ENCODE peak calls at places on chromosomes 7 and 10, in five cellular contexts. One of them, this sample, is unnamed.

GRCh38 chr7:151091431-151091830 is 5.2 kb downstream of the AGAP3 start:
- DNase-seq in tibial nerve: no peak
- DNase-seq in RWPE1: no peak
- DNase-seq in GM23248: peak
- DNase-seq in HCT116: no peak
- DNase-seq in this sample: peak

GRCh38 chr7:135213831-135214230 is 2.5 kb upstream of the WDR91 start:
- DNase-seq in tibial nerve: no peak
- DNase-seq in RWPE1: no peak
- DNase-seq in GM23248: no peak
- DNase-seq in HCT116: no peak
- DNase-seq in this sample: no peak

GRCh38 chr10:70466951-70467350 is 11.6 kb upstream of the PALD1 start:
- DNase-seq in tibial nerve: no peak
- DNase-seq in RWPE1: no peak
- DNase-seq in GM23248: no peak
- DNase-seq in HCT116: no peak
- DNase-seq in this sample: no peak

GRCh38 chr10:33398796-33399195 is 64.3 kb upstream of the NRP1 start:
- DNase-seq in tibial nerve: no peak
- DNase-seq in RWPE1: no peak
- DNase-seq in GM23248: no peak
- DNase-seq in HCT116: no peak
- DNase-seq in this sample: no peak

GRCh38 chr10:122252805-122253204 is 18.3 kb upstream of the BTBD16 start:
- DNase-seq in tibial nerve: no peak
- DNase-seq in RWPE1: no peak
- DNase-seq in GM23248: no peak
- DNase-seq in HCT116: no peak
- DNase-seq in this sample: peak

GRCh38 chr10:45454859-45455258 is 80.8 kb downstream of the ALOX5 start:
- DNase-seq in tibial nerve: no peak
- DNase-seq in RWPE1: no peak
- DNase-seq in GM23248: no peak
- DNase-seq in HCT116: no peak
- DNase-seq in this sample: no peak

GRCh38 chr7:24560772-24561171 is 12.5 kb upstream of the PALS2 start:
- DNase-seq in tibial nerve: no peak
- DNase-seq in RWPE1: no peak
- DNase-seq in GM23248: no peak
- DNase-seq in HCT116: no peak
- DNase-seq in this sample: no peak

GRCh38 chr7:128938524-128939074 is 872 bp downstream of the IRF5 start:
- DNase-seq in tibial nerve: no peak
- DNase-seq in RWPE1: peak
- DNase-seq in GM23248: peak
- DNase-seq in HCT116: no peak
- DNase-seq in this sample: no peak

GRCh38 chr7:107327986-107328569 is 141.8 kb upstream of the GPR22 start:
- DNase-seq in tibial nerve: no peak
- DNase-seq in RWPE1: peak
- DNase-seq in GM23248: peak
- DNase-seq in HCT116: no peak
- DNase-seq in this sample: peak

GRCh38 chr10:131843881-131844284 is 56.9 kb upstream of the PPP2R2D start:
- DNase-seq in tibial nerve: no peak
- DNase-seq in RWPE1: no peak
- DNase-seq in GM23248: no peak
- DNase-seq in HCT116: no peak
- DNase-seq in this sample: no peak

GRCh38 chr7:85114342-85114741 is 72.5 kb downstream of the SEMA3D start:
- DNase-seq in tibial nerve: no peak
- DNase-seq in RWPE1: peak
- DNase-seq in GM23248: no peak
- DNase-seq in HCT116: peak
- DNase-seq in this sample: no peak

GRCh38 chr7:87129836-87130235 is 22.4 kb upstream of the DMTF1 start:
- DNase-seq in tibial nerve: no peak
- DNase-seq in RWPE1: no peak
- DNase-seq in GM23248: no peak
- DNase-seq in HCT116: no peak
- DNase-seq in this sample: no peak

GRCh38 chr10:88271736-88272135 is 311.4 kb downstream of the RNLS start:
- DNase-seq in tibial nerve: no peak
- DNase-seq in RWPE1: no peak
- DNase-seq in GM23248: peak
- DNase-seq in HCT116: no peak
- DNase-seq in this sample: peak

GRCh38 chr10:89494615-89495014 is 40.8 kb downstream of the SLC16A12 start:
- DNase-seq in tibial nerve: no peak
- DNase-seq in RWPE1: no peak
- DNase-seq in GM23248: no peak
- DNase-seq in HCT116: no peak
- DNase-seq in this sample: no peak

GRCh38 chr7:148270576-148270975 is 320.0 kb upstream of the C7orf33 start:
- DNase-seq in tibial nerve: no peak
- DNase-seq in RWPE1: no peak
- DNase-seq in GM23248: no peak
- DNase-seq in HCT116: no peak
- DNase-seq in this sample: no peak

GRCh38 chr7:128404826-128405344 is 4.9 kb downstream of the IMPDH1 start:
- DNase-seq in tibial nerve: no peak
- DNase-seq in RWPE1: no peak
- DNase-seq in GM23248: peak
- DNase-seq in HCT116: no peak
- DNase-seq in this sample: no peak

GRCh38 chr7:121932768-121933167 is 59.8 kb downstream of the PTPRZ1 start:
- DNase-seq in tibial nerve: no peak
- DNase-seq in RWPE1: no peak
- DNase-seq in GM23248: no peak
- DNase-seq in HCT116: no peak
- DNase-seq in this sample: no peak

GRCh38 chr10:131427901-131428300 is 116.4 kb upstream of the TCERG1L start:
- DNase-seq in tibial nerve: no peak
- DNase-seq in RWPE1: no peak
- DNase-seq in GM23248: no peak
- DNase-seq in HCT116: no peak
- DNase-seq in this sample: no peak

GRCh38 chr10:62148155-62148554 is 120.5 kb downstream of the RTKN2 start:
- DNase-seq in tibial nerve: no peak
- DNase-seq in RWPE1: no peak
- DNase-seq in GM23248: no peak
- DNase-seq in HCT116: no peak
- DNase-seq in this sample: no peak

GRCh38 chr10:20170661-20171060 is 354.4 kb downstream of the PLXDC2 start:
- DNase-seq in tibial nerve: no peak
- DNase-seq in RWPE1: no peak
- DNase-seq in GM23248: no peak
- DNase-seq in HCT116: no peak
- DNase-seq in this sample: no peak

GRCh38 chr7:2231992-2232765 is 566 bp downstream of the MAD1L1 start:
- DNase-seq in tibial nerve: no peak
- DNase-seq in RWPE1: no peak
- DNase-seq in GM23248: peak
- DNase-seq in HCT116: no peak
- DNase-seq in this sample: peak

GRCh38 chr7:87110778-87111177 is 41.5 kb upstream of the DMTF1 start:
- DNase-seq in tibial nerve: no peak
- DNase-seq in RWPE1: peak
- DNase-seq in GM23248: peak
- DNase-seq in HCT116: no peak
- DNase-seq in this sample: peak

GRCh38 chr7:135390829-135391228 is 119.1 kb downstream of the CNOT4 start:
- DNase-seq in tibial nerve: no peak
- DNase-seq in RWPE1: no peak
- DNase-seq in GM23248: no peak
- DNase-seq in HCT116: no peak
- DNase-seq in this sample: no peak

GRCh38 chr10:132048294-132048667 is 17.5 kb upstream of the JAKMIP3 start:
- DNase-seq in tibial nerve: no peak
- DNase-seq in RWPE1: no peak
- DNase-seq in GM23248: no peak
- DNase-seq in HCT116: no peak
- DNase-seq in this sample: no peak

GRCh38 chr7:114835303-114835702 is 86.6 kb upstream of the MDFIC start:
- DNase-seq in tibial nerve: no peak
- DNase-seq in RWPE1: no peak
- DNase-seq in GM23248: no peak
- DNase-seq in HCT116: no peak
- DNase-seq in this sample: no peak

GRCh38 chr7:50264908-50265307 is 39.6 kb upstream of the IKZF1 start:
- DNase-seq in tibial nerve: no peak
- DNase-seq in RWPE1: no peak
- DNase-seq in GM23248: no peak
- DNase-seq in HCT116: no peak
- DNase-seq in this sample: no peak
- H3K27ac ChIP-seq in tibial nerve: no peak
- H3K27ac ChIP-seq in RWPE1: no peak
- H3K27ac ChIP-seq in GM23248: no peak
- H3K27ac ChIP-seq in HCT116: no peak
- H3K27ac ChIP-seq in this sample: no peak

DNA sequence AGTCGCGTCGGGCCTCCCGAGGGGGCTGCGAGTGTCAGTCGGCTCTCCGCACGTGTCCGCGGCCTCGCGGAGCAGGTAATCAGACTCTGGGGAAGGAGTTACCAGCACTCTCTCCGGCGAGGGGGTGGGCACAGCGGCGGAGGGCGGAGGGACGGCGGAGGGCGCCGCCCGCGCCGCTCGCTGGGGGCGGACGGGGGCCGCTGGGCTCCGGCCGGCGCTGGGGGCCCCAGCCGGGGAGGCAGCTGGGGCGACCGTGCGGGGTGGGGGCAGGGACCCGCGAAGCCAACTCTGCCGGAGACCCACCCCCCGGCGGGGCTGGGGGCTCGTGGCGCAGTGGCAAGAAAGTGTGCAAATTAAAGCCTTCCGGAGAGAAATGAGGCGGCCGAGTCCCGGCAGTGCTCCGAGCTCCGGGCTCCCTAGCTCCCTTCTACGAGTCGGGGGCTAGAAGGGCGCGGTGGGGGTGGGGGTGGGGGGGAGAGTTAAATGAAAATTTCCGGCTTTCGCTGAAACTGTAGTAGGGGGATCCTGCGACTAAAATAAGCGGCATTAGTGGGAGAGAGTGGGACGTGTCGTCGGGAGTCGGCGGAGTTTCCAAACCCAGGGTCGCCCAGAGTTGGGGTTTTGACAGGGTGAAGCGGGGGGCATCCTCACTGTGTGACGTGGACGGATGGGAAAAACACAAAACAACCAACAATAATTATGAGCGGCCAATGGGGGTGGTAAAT is at the start of gene CDK6:
- DNase-seq in tibial nerve: no peak
- DNase-seq in RWPE1: peak
- DNase-seq in GM23248: peak
- DNase-seq in HCT116: no peak
- DNase-seq in this sample: peak
- H3K27ac ChIP-seq in tibial nerve: peak
- H3K27ac ChIP-seq in RWPE1: peak
- H3K27ac ChIP-seq in GM23248: peak
- H3K27ac ChIP-seq in HCT116: peak
- H3K27ac ChIP-seq in this sample: peak

GRCh38 chr10:110076559-110077318 is 69.0 kb downstream of the ADD3 start:
- DNase-seq in tibial nerve: no peak
- DNase-seq in RWPE1: peak
- DNase-seq in GM23248: peak
- DNase-seq in HCT116: peak
- DNase-seq in this sample: peak

GRCh38 chr10:110077436-110078120 is 69.8 kb downstream of the ADD3 start:
- DNase-seq in tibial nerve: no peak
- DNase-seq in RWPE1: no peak
- DNase-seq in GM23248: peak
- DNase-seq in HCT116: no peak
- DNase-seq in this sample: peak

GRCh38 chr10:110074986-110075664 is 67.3 kb downstream of the ADD3 start:
- DNase-seq in tibial nerve: no peak
- DNase-seq in RWPE1: peak
- DNase-seq in GM23248: peak
- DNase-seq in HCT116: no peak
- DNase-seq in this sample: peak

GRCh38 chr10:110075726-110076125 is 67.9 kb downstream of the ADD3 start:
- DNase-seq in tibial nerve: no peak
- DNase-seq in RWPE1: no peak
- DNase-seq in GM23248: no peak
- DNase-seq in HCT116: no peak
- DNase-seq in this sample: no peak

GRCh38 chr10:110078317-110078716 is 70.5 kb downstream of the ADD3 start:
- DNase-seq in tibial nerve: no peak
- DNase-seq in RWPE1: no peak
- DNase-seq in GM23248: peak
- DNase-seq in HCT116: no peak
- DNase-seq in this sample: no peak
- H3K27ac ChIP-seq in tibial nerve: peak
- H3K27ac ChIP-seq in RWPE1: no peak
- H3K27ac ChIP-seq in GM23248: peak
- H3K27ac ChIP-seq in HCT116: no peak
- H3K27ac ChIP-seq in this sample: no peak

DNA sequence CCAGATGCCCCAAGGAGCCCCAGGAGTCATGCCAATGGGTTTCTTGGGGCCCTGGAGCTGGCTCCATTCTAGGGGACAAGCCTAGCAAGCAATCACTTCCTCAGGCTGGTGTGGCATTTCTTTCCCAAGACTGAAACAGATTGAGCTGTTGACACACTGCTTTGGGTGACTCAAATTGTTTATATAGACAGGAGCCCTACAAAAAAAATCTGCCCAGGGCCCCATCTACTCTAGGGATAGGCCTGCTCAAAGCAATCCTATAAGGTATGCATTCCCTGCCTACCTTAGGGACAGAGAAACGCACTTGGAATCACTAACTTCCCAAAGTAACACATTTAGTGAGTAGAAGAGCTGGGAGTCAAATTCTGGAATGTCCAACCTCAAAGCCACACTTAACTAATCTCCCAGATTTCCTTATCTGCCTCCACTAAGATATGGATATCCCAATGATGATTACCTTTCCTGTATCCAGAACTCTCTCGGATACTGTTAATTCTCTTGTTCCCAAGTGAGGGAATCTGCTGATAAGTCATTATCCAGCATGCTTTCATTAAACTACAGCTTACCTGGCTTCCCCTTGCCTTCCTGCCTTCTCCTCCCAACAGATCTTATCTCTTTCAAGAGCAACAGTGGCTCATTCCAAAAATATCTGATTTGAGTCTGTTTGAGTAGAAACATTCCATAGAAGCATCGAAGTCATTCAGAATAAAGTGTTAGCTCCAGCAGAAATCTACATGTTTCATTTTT is 3.1 kb downstream of the ABLIM1 start:
- DNase-seq in tibial nerve: no peak
- DNase-seq in RWPE1: no peak
- DNase-seq in GM23248: no peak
- DNase-seq in HCT116: no peak
- DNase-seq in this sample: no peak
- H3K27ac ChIP-seq in tibial nerve: no peak
- H3K27ac ChIP-seq in RWPE1: no peak
- H3K27ac ChIP-seq in GM23248: no peak
- H3K27ac ChIP-seq in HCT116: no peak
- H3K27ac ChIP-seq in this sample: no peak

GRCh38 chr7:74475987-74476350 is 22.3 kb downstream of the GTF2IRD1 start:
- DNase-seq in tibial nerve: no peak
- DNase-seq in RWPE1: peak
- DNase-seq in GM23248: peak
- DNase-seq in HCT116: no peak
- DNase-seq in this sample: no peak
- H3K27ac ChIP-seq in tibial nerve: peak
- H3K27ac ChIP-seq in RWPE1: peak
- H3K27ac ChIP-seq in GM23248: no peak
- H3K27ac ChIP-seq in HCT116: no peak
- H3K27ac ChIP-seq in this sample: no peak

GRCh38 chr10:17001961-17002749 is 127.5 kb downstream of the CUBN start:
- DNase-seq in tibial nerve: no peak
- DNase-seq in RWPE1: no peak
- DNase-seq in GM23248: peak
- DNase-seq in HCT116: no peak
- DNase-seq in this sample: peak
- H3K27ac ChIP-seq in tibial nerve: peak
- H3K27ac ChIP-seq in RWPE1: no peak
- H3K27ac ChIP-seq in GM23248: peak
- H3K27ac ChIP-seq in HCT116: no peak
- H3K27ac ChIP-seq in this sample: peak